ENCODE peak calls at places on chromosome X, in eight cellular contexts. I, Z, E, P, F, D, M and N are unnamed samples.

GRCh38 chrX:130893356-130894085 is 9.5 kb downstream of the ENOX2 start:
- DNase-seq in I (peak), Z (no peak), E (peak), P (no peak), F (no peak), D (no peak), M (no peak), N (no peak)

GRCh38 chrX:2691543-2692220 is 587 bp downstream of the CD99 start:
- DNase-seq in I (peak), Z (peak), E (peak), P (no peak), F (peak), D (no peak), M (no peak), N (no peak)

GRCh38 chrX:120358687-120359086 is 3.2 kb upstream of the ATP1B4 start:
- DNase-seq in I (no peak), Z (no peak), E (peak), P (no peak), F (no peak), D (no peak), M (no peak), N (no peak)

GRCh38 chrX:154437398-154437752 is 421 bp downstream of the GDI1 start:
- DNase-seq in I (no peak), Z (peak), E (no peak), P (no peak), F (no peak), D (no peak), M (peak), N (no peak)

GRCh38 chrX:129793604-129794191 is 13.9 kb downstream of the SASH3 start:
- DNase-seq in I (no peak), Z (no peak), E (no peak), P (no peak), F (no peak), D (no peak), M (no peak), N (no peak)

GRCh38 chrX:112654871-112655270 is 24.9 kb downstream of the LHFPL1 start:
- DNase-seq in I (no peak), Z (no peak), E (no peak), P (no peak), F (no peak), D (no peak), M (no peak), N (no peak)

GRCh38 chrX:72146527-72146926 is 14.8 kb upstream of the RTL5 start:
- DNase-seq in I (no peak), Z (no peak), E (no peak), P (no peak), F (no peak), D (no peak), M (no peak), N (no peak)

GRCh38 chrX:37844622-37845021 is 2.7 kb downstream of the DYNLT3 start:
- DNase-seq in I (no peak), Z (no peak), E (no peak), P (no peak), F (no peak), D (no peak), M (no peak), N (no peak)

GRCh38 chrX:94751611-94752010 is 1077.6 kb downstream of the FAM133A start:
- DNase-seq in I (no peak), Z (no peak), E (no peak), P (no peak), F (no peak), D (no peak), M (no peak), N (no peak)

GRCh38 chrX:118420462-118420861 is 74.6 kb downstream of the WDR44 start:
- DNase-seq in I (no peak), Z (no peak), E (peak), P (no peak), F (no peak), D (no peak), M (no peak), N (peak)

GRCh38 chrX:97021680-97022079 is 138.0 kb downstream of the RPA4 start:
- DNase-seq in I (no peak), Z (no peak), E (no peak), P (no peak), F (no peak), D (no peak), M (no peak), N (no peak)

GRCh38 chrX:48468247-48468671 is 1.8 kb downstream of the SLC38A5 start:
- DNase-seq in I (no peak), Z (no peak), E (peak), P (no peak), F (no peak), D (no peak), M (peak), N (no peak)

DNA sequence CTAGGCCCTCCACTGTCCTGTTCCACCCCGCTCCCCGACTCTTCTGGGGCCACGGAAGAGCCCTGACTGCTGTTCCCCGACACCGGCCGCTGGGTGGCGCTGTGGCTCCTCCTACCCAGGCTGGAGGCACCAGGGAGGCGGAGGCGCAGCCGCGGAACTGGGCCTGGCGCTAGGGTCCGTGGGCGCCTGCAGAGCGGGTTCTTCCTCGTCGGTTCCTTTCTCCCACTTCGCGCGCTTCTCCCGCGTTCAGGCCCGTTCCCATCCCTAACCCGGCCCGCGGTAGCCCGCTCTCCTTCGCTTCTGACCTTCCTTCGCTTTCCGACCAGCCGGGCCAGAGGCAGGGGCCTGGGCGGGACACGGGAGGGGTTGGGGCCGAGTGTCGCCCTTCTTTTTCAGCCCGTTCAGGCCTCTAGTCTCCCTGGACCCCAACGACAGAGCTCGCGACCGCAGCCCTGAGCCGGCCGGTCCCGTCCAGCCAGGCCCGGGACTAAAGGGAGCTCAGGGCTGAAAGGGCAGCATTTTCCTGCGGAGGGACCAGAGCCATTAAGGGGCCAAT is 34.3 kb downstream of the NALF2 start:
- DNase-seq in I (peak), Z (peak), E (peak), P (peak), F (peak), D (no peak), M (peak), N (no peak)
- TF ChIP-seq CTCF in I (peak), Z (peak), E (peak), P (peak), F (peak), D (peak), M (peak), N (peak)

GRCh38 chrX:30967516-30967915 is 78.5 kb upstream of the TAB3 start:
- DNase-seq in I (no peak), Z (no peak), E (no peak), P (no peak), F (no peak), D (no peak), M (no peak), N (no peak)

GRCh38 chrX:30973784-30974427 is 84.9 kb upstream of the TAB3 start:
- DNase-seq in I (no peak), Z (no peak), E (no peak), P (no peak), F (no peak), D (no peak), M (no peak), N (no peak)

GRCh38 chrX:30975467-30975866 is 86.4 kb upstream of the TAB3 start:
- DNase-seq in I (no peak), Z (no peak), E (no peak), P (no peak), F (no peak), D (no peak), M (no peak), N (no peak)

GRCh38 chrX:30971761-30972603 is 82.9 kb upstream of the TAB3 start:
- DNase-seq in I (peak), Z (no peak), E (peak), P (no peak), F (peak), D (no peak), M (no peak), N (no peak)
- H3K4me3 ChIP-seq in I (peak), Z (peak), E (peak), P (no peak), F (no peak), D (no peak), M (no peak), N (peak)

DNA sequence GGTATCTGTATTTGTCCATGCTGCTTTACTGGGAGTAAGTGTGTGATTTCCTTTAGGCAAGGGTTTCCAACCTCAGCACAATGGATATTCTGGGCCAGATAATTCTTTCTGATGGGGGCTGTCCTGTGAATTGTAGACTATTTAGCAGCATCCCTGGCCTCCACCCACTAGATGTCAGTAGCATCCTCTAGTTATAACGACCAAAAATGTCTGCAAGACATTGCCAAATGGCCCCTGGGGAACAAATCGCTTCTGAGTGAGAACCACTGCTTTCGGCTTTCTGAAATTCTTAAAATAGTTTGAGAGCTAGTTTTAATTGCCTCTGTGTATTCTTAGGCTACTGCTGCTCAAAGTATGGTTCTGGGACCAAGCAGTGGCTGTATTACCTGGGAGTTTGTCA is 81.2 kb upstream of the GPM6B start:
- DNase-seq in I (peak), Z (no peak), E (peak), P (no peak), F (peak), D (no peak), M (no peak), N (no peak)
- TF ChIP-seq CTCF in I (no peak), Z (no peak), E (peak), P (no peak), F (peak), D (peak), M (no peak), N (peak)

GRCh38 chrX:40147399-40148188 is 49.8 kb upstream of the BCOR start:
- DNase-seq in I (no peak), Z (no peak), E (no peak), P (no peak), F (no peak), D (no peak), M (peak), N (no peak)

GRCh38 chrX:40149286-40150175 is 51.8 kb upstream of the BCOR start:
- DNase-seq in I (no peak), Z (no peak), E (no peak), P (no peak), F (peak), D (no peak), M (peak), N (no peak)

GRCh38 chrX:40148439-40149285 is 50.9 kb upstream of the BCOR start:
- DNase-seq in I (no peak), Z (no peak), E (no peak), P (no peak), F (no peak), D (no peak), M (peak), N (no peak)

GRCh38 chrX:40146471-40147398 is 49.0 kb upstream of the BCOR start:
- DNase-seq in I (no peak), Z (no peak), E (peak), P (no peak), F (peak), D (no peak), M (peak), N (no peak)

GRCh38 chrX:40148189-40148438 is 50.4 kb upstream of the BCOR start:
- DNase-seq in I (no peak), Z (no peak), E (no peak), P (no peak), F (no peak), D (no peak), M (peak), N (no peak)
- H3K4me3 ChIP-seq in I (no peak), Z (no peak), E (no peak), P (no peak), F (no peak), D (no peak), M (no peak), N (no peak)

DNA sequence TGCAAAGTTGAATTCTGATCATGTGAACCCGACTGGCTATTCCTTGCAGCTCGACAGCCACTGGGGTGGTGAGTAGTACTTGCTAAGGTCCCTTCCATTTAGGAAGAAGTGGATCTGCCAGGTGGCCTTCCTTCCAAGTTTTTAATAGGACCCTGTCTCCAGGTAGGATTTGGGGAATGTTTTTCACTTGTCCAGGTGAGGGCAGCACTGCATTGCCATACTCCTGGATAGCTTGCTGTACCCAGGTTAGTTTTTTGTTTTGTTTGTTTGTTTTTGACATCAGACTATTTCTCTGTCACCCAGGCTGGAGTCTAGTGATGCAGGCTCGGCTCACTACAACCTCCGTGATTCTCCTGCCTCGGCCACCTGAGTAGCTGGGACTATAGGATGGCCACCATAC is 29.8 kb downstream of the SAGE1 start:
- DNase-seq in I (no peak), Z (no peak), E (no peak), P (no peak), F (no peak), D (no peak), M (no peak), N (no peak)
- TF ChIP-seq CTCF in I (no peak), Z (no peak), E (no peak), P (no peak), F (no peak), D (peak), M (no peak), N (peak)

GRCh38 chrX:133726211-133726630 is 259.2 kb downstream of the GPC3 start:
- DNase-seq in I (no peak), Z (no peak), E (peak), P (no peak), F (no peak), D (no peak), M (no peak), N (no peak)

GRCh38 chrX:133726642-133727041 is 258.8 kb downstream of the GPC3 start:
- DNase-seq in I (no peak), Z (no peak), E (no peak), P (no peak), F (no peak), D (no peak), M (no peak), N (no peak)

GRCh38 chrX:133723930-133724329 is 261.5 kb downstream of the GPC3 start:
- DNase-seq in I (no peak), Z (no peak), E (no peak), P (no peak), F (peak), D (no peak), M (no peak), N (no peak)

DNA sequence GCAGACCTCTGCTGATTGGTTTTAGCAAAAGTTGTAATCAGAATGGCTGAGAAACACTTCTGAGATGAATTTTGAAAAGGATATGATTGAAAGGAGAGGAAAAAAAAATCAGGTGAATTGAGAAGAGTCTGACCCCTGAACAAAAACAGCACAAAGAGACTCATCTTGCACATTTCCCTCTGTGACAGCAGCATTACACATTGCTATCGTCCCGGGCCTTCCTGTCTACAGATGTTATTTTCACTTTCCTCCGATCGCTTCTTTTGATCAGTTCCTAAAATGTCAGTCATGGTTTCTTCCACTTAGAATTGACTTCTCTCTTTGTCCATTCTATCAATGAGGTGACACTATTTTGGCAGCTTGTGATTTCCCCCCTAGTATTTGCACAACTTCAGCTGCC is 262.6 kb downstream of the GPC3 start:
- DNase-seq in I (no peak), Z (no peak), E (no peak), P (no peak), F (no peak), D (no peak), M (no peak), N (no peak)
- H3K4me3 ChIP-seq in I (no peak), Z (no peak), E (no peak), P (no peak), F (no peak), D (no peak), M (no peak), N (no peak)

GRCh38 chrX:132940727-132941162 is 17.7 kb downstream of the HS6ST2 start:
- DNase-seq in I (no peak), Z (no peak), E (no peak), P (no peak), F (peak), D (no peak), M (no peak), N (no peak)
- TF ChIP-seq CTCF in I (no peak), Z (no peak), E (no peak), P (no peak), F (no peak), D (no peak), M (no peak), N (peak)

DNA sequence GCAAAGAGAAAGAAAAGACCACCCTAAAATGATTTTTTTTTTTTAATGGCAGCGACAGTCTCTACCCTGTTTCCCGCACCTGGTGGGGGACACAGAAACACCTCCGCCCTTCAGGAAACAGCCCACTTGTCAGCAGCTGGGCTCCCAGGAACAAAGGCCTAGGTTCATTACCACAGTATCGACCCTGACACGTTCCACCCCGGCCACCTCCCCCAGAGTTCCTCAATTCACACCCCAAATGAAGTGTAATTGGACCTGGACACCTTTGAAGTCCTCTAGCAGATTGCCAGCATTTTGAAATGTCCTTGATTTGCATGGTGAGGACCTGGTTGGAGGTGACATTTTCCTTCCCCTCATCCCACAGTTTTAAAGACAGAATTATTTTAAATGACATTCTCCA is 175.0 kb upstream of the BCOR start:
- DNase-seq in I (no peak), Z (no peak), E (no peak), P (no peak), F (no peak), D (no peak), M (no peak), N (no peak)
- H3K4me3 ChIP-seq in I (no peak), Z (no peak), E (no peak), P (no peak), F (no peak), D (no peak), M (no peak), N (no peak)

DNA sequence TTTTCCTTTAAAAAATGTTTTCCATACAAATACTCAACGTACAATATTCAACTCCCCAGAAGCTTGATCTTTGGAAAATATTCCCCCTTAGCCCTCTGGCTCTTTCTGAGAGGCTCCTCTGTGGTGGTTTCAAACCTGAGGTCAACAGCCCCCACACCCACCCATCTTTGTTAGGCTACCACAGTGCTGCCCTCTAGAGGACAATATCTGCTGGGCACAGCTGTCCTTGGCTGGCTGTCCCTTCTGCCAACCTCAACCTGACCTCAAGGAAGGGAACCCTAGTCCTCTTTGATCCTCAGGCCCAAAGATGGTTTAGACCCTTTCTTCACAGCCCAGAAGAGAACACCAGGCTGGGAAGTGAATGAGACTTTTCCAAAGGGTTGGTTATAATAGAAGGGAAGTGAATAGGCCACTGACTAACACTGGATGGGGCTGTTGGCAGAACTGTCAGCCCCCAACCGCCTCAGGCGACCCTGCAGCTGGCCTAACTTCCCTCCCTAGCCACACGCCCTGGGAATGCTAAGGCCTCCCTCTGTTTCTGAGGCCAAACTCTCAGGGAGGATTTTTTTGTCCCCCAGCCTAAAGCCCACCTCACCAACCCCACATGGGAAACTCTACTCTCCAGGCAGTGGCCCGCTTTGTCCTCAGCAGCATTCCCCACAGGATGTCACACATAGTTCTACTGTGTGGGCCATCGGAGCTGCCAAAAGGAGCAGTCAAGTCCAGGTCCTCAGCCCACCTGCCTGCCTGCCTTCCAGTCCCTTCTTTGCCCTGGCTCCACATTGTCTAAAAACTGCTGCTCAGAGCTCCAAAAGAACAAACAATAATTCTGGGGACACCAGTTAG is 34.3 kb downstream of the NYX start:
- DNase-seq in I (no peak), Z (no peak), E (no peak), P (no peak), F (no peak), D (no peak), M (no peak), N (no peak)
- TF ChIP-seq CTCF in I (no peak), Z (no peak), E (peak), P (no peak), F (peak), D (peak), M (no peak), N (peak)

GRCh38 chrX:1213971-1214370 is 1.5 kb upstream of the CRLF2 start:
- DNase-seq in I (no peak), Z (no peak), E (no peak), P (no peak), F (no peak), D (no peak), M (peak), N (no peak)
- H3K4me3 ChIP-seq in I (no peak), Z (no peak), E (no peak), P (no peak), F (no peak), D (no peak), M (no peak), N (no peak)